ENCODE peak calls at places on chromosomes 6 and 20, in ten cellular contexts. N, K, M, Q, H, U, D, T, F and A are unnamed samples.

GRCh38 chr6:105432797-105433196 is 29.9 kb upstream of the PREP start:
- DNase-seq in N (no peak), K (no peak), M (peak; percentile 76), Q (no peak), H (no peak), U (peak; percentile 82), D (no peak), T (no peak), F (no peak), A (peak; percentile 79)

GRCh38 chr6:139443226-139444112 is 69.0 kb upstream of the CITED2 start:
- DNase-seq in N (no peak), K (no peak), M (peak; percentile 35), Q (no peak), H (no peak), U (no peak), D (no peak), T (no peak), F (no peak), A (no peak)

GRCh38 chr20:9506337-9506821 is 8.0 kb upstream of the LAMP5 start:
- DNase-seq in N (no peak), K (no peak), M (no peak), Q (no peak), H (no peak), U (no peak), D (no peak), T (no peak), F (no peak), A (no peak)

GRCh38 chr6:2021713-2022125 is 223.7 kb downstream of the GMDS start:
- DNase-seq in N (peak; percentile 67), K (peak; percentile 83), M (peak; percentile 82), Q (no peak), H (peak; percentile 61), U (peak; percentile 84), D (peak; percentile 10), T (peak; percentile 20), F (peak; percentile 90), A (peak; percentile 26)

GRCh38 chr6:11614534-11615213 is 77.1 kb downstream of the TMEM170B start:
- DNase-seq in N (no peak), K (no peak), M (no peak), Q (no peak), H (no peak), U (no peak), D (no peak), T (no peak), F (no peak), A (no peak)

GRCh38 chr6:82331031-82331773 is 32.4 kb upstream of the TPBG start:
- DNase-seq in N (no peak), K (no peak), M (peak; percentile 66), Q (no peak), H (no peak), U (peak; percentile 74), D (no peak), T (no peak), F (no peak), A (peak; percentile 40)

GRCh38 chr20:41307021-41307420 is 10.5 kb downstream of the ZHX3 start:
- DNase-seq in N (no peak), K (no peak), M (no peak), Q (no peak), H (no peak), U (no peak), D (no peak), T (no peak), F (no peak), A (no peak)

GRCh38 chr6:151067684-151068596 is 171.8 kb upstream of the AKAP12 start:
- DNase-seq in N (peak; percentile 52), K (no peak), M (peak; percentile 99), Q (no peak), H (peak; percentile 64), U (peak; percentile 86), D (no peak), T (peak; percentile 58), F (peak; percentile 42), A (peak; percentile 100)

GRCh38 chr6:112337209-112337638 is 9.9 kb upstream of the RFPL4B start:
- DNase-seq in N (peak; percentile 49), K (no peak), M (peak; percentile 88), Q (peak; percentile 67), H (peak; percentile 51), U (peak; percentile 85), D (peak; percentile 15), T (peak; percentile 60), F (peak; percentile 32), A (peak; percentile 19)

GRCh38 chr20:23145281-23145700 is 59.2 kb upstream of the CD93 start:
- DNase-seq in N (no peak), K (no peak), M (peak; percentile 89), Q (no peak), H (no peak), U (peak; percentile 71), D (no peak), T (no peak), F (no peak), A (no peak)

GRCh38 chr6:5728726-5729434 is 277.8 kb downstream of the NRN1 start:
- DNase-seq in N (no peak), K (no peak), M (peak; percentile 53), Q (no peak), H (no peak), U (no peak), D (no peak), T (no peak), F (no peak), A (no peak)

GRCh38 chr20:38049800-38050199 is 16.3 kb downstream of the RPRD1B start:
- DNase-seq in N (no peak), K (no peak), M (peak; percentile 78), Q (no peak), H (no peak), U (no peak), D (no peak), T (no peak), F (no peak), A (peak; percentile 31)

GRCh38 chr20:62854121-62854520 is 7.5 kb downstream of the TCFL5 start:
- DNase-seq in N (no peak), K (no peak), M (no peak), Q (no peak), H (no peak), U (no peak), D (no peak), T (no peak), F (no peak), A (no peak)

GRCh38 chr20:33013701-33014326 is 6.3 kb downstream of the BPIFB2 start:
- DNase-seq in N (no peak), K (no peak), M (no peak), Q (no peak), H (no peak), U (no peak), D (no peak), T (no peak), F (no peak), A (no peak)

GRCh38 chr20:33015700-33016580 is 8.4 kb downstream of the BPIFB2 start:
- DNase-seq in N (no peak), K (no peak), M (no peak), Q (no peak), H (no peak), U (no peak), D (no peak), T (no peak), F (no peak), A (no peak)

GRCh38 chr20:33016581-33017109 is 9.1 kb downstream of the BPIFB2 start:
- DNase-seq in N (no peak), K (no peak), M (no peak), Q (no peak), H (no peak), U (no peak), D (no peak), T (no peak), F (no peak), A (no peak)

GRCh38 chr20:33014336-33015113 is 7.0 kb downstream of the BPIFB2 start:
- DNase-seq in N (no peak), K (no peak), M (no peak), Q (peak; percentile 36), H (no peak), U (no peak), D (no peak), T (no peak), F (no peak), A (no peak)

GRCh38 chr20:33015114-33015491 is 7.6 kb downstream of the BPIFB2 start:
- DNase-seq in N (no peak), K (no peak), M (no peak), Q (no peak), H (no peak), U (no peak), D (no peak), T (no peak), F (no peak), A (no peak)
- H3K4me3 ChIP-seq in N (no peak overlapping the region), K (no peak overlapping the region), M (no peak overlapping the region), Q (no peak overlapping the region), H (no peak overlapping the region), U (no peak overlapping the region), D (no peak overlapping the region), T (no peak overlapping the region), F (no peak overlapping the region), A (no peak overlapping the region)

GRCh38 chr20:10671850-10672578 is 1.8 kb downstream of the JAG1 start:
- DNase-seq in N (peak; percentile 72), K (peak; percentile 89), M (peak; percentile 67), Q (peak; percentile 19), H (peak; percentile 87), U (no peak), D (peak; percentile 77), T (peak; percentile 80), F (peak; percentile 78), A (no peak)
- TF ChIP-seq CTCF in N (no peak), K (no peak), M (no peak), Q (no peak), H (no peak), U (no peak), D (no peak), T (no peak), F (no peak), A (no peak)

GRCh38 chr6:37518116-37518515 is 18.4 kb upstream of the CCDC167 start:
- DNase-seq in N (no peak), K (no peak), M (no peak), Q (no peak), H (no peak), U (no peak), D (no peak), T (no peak), F (no peak), A (no peak)

GRCh38 chr6:37516920-37517405 is 17.3 kb upstream of the CCDC167 start:
- DNase-seq in N (no peak), K (no peak), M (peak; percentile 3), Q (peak; percentile 42), H (no peak), U (no peak), D (no peak), T (no peak), F (no peak), A (no peak)

GRCh38 chr6:37515712-37516075 is 16.0 kb upstream of the CCDC167 start:
- DNase-seq in N (no peak), K (no peak), M (no peak), Q (no peak), H (no peak), U (no peak), D (no peak), T (no peak), F (no peak), A (no peak)

GRCh38 chr6:37516076-37516919 is 16.6 kb upstream of the CCDC167 start:
- DNase-seq in N (peak; percentile 65), K (no peak), M (no peak), Q (peak; percentile 51), H (no peak), U (no peak), D (peak; percentile 18), T (no peak), F (peak; percentile 40), A (no peak)

GRCh38 chr6:37517411-37517812 is 17.7 kb upstream of the CCDC167 start:
- DNase-seq in N (no peak), K (no peak), M (no peak), Q (no peak), H (no peak), U (no peak), D (no peak), T (no peak), F (peak; percentile 22), A (no peak)
- H3K4me3 ChIP-seq in N (no peak overlapping the region), K (no peak overlapping the region), M (no peak overlapping the region), Q (no peak overlapping the region), H (no peak overlapping the region), U (no peak overlapping the region), D (no peak overlapping the region), T (no peak overlapping the region), F (no peak overlapping the region), A (no peak overlapping the region)

GRCh38 chr6:73803562-73804221 is 107.7 kb downstream of the CD109 start:
- DNase-seq in N (no peak), K (no peak), M (peak; percentile 95), Q (peak; percentile 58), H (no peak), U (peak; percentile 99), D (no peak), T (no peak), F (peak; percentile 20), A (peak; percentile 26)
- TF ChIP-seq CTCF in N (no peak), K (peak; percentile 49), M (peak; percentile 69), Q (peak; percentile 69), H (peak; percentile 37), U (peak; percentile 69), D (no peak), T (no peak), F (peak; percentile 37), A (peak; percentile 77)